ENCODE peak calls at places on chromosomes 6 and 20, in nine cellular contexts. One of them, this sample, is unnamed.

GRCh38 chr6:148969679-148970078 is 222.8 kb downstream of the UST start:
- DNase-seq in left colon: peak
- DNase-seq in Kasumi-1: no peak
- DNase-seq in HFFc6: no peak
- DNase-seq in NCI-H1048: no peak
- DNase-seq in AG20443: no peak
- DNase-seq in activated T-helper 1 cell treated with Interleukin-2 at 50 U/mL for 16 hours: no peak
- DNase-seq in breast epithelium: no peak
- DNase-seq in nephron progenitor cell: peak
- DNase-seq in this sample: peak

GRCh38 chr20:63701051-63701328 is 4.5 kb downstream of the TNFRSF6B start:
- DNase-seq in HFFc6: no peak
- DNase-seq in AG20443: no peak
- DNase-seq in Kasumi-1: no peak
- DNase-seq in NCI-H1048: no peak
- DNase-seq in left colon: no peak
- DNase-seq in nephron progenitor cell: no peak
- DNase-seq in activated T-helper 1 cell treated with Interleukin-2 at 50 U/mL for 16 hours: no peak
- DNase-seq in breast epithelium: no peak
- DNase-seq in this sample: no peak

GRCh38 chr20:34112600-34113061 is 588 bp upstream of the EIF2S2 start:
- DNase-seq in activated T-helper 1 cell treated with Interleukin-2 at 50 U/mL for 16 hours: no peak
- DNase-seq in breast epithelium: peak
- DNase-seq in Kasumi-1: peak
- DNase-seq in HFFc6: no peak
- DNase-seq in AG20443: peak
- DNase-seq in NCI-H1048: no peak
- DNase-seq in left colon: peak
- DNase-seq in nephron progenitor cell: peak
- DNase-seq in this sample: no peak

GRCh38 chr6:98467091-98467490 is 367.3 kb upstream of the POU3F2 start:
- DNase-seq in activated T-helper 1 cell treated with Interleukin-2 at 50 U/mL for 16 hours: no peak
- DNase-seq in NCI-H1048: no peak
- DNase-seq in breast epithelium: no peak
- DNase-seq in AG20443: no peak
- DNase-seq in left colon: no peak
- DNase-seq in HFFc6: no peak
- DNase-seq in nephron progenitor cell: no peak
- DNase-seq in Kasumi-1: no peak
- DNase-seq in this sample: no peak

GRCh38 chr6:86963352-86963751 is 26.0 kb downstream of the HTR1E start:
- DNase-seq in breast epithelium: no peak
- DNase-seq in left colon: no peak
- DNase-seq in Kasumi-1: no peak
- DNase-seq in NCI-H1048: no peak
- DNase-seq in AG20443: no peak
- DNase-seq in HFFc6: no peak
- DNase-seq in activated T-helper 1 cell treated with Interleukin-2 at 50 U/mL for 16 hours: no peak
- DNase-seq in nephron progenitor cell: no peak
- DNase-seq in this sample: no peak

GRCh38 chr6:69974193-69974592 is 107.8 kb downstream of the COL19A1 start:
- DNase-seq in Kasumi-1: no peak
- DNase-seq in activated T-helper 1 cell treated with Interleukin-2 at 50 U/mL for 16 hours: no peak
- DNase-seq in NCI-H1048: no peak
- DNase-seq in nephron progenitor cell: no peak
- DNase-seq in AG20443: no peak
- DNase-seq in breast epithelium: no peak
- DNase-seq in HFFc6: no peak
- DNase-seq in left colon: no peak
- DNase-seq in this sample: no peak

GRCh38 chr6:108476381-108476780 is 84.3 kb upstream of the FOXO3 start:
- DNase-seq in left colon: no peak
- DNase-seq in nephron progenitor cell: no peak
- DNase-seq in HFFc6: no peak
- DNase-seq in activated T-helper 1 cell treated with Interleukin-2 at 50 U/mL for 16 hours: no peak
- DNase-seq in NCI-H1048: no peak
- DNase-seq in Kasumi-1: no peak
- DNase-seq in breast epithelium: no peak
- DNase-seq in AG20443: no peak
- DNase-seq in this sample: no peak

GRCh38 chr6:132063738-132064137 is 112.6 kb upstream of the CCN2 start:
- DNase-seq in AG20443: peak
- DNase-seq in NCI-H1048: no peak
- DNase-seq in HFFc6: peak
- DNase-seq in left colon: no peak
- DNase-seq in breast epithelium: no peak
- DNase-seq in Kasumi-1: no peak
- DNase-seq in nephron progenitor cell: no peak
- DNase-seq in activated T-helper 1 cell treated with Interleukin-2 at 50 U/mL for 16 hours: no peak
- DNase-seq in this sample: peak

GRCh38 chr6:162698004-162698403 is 29.6 kb downstream of the PRKN start:
- DNase-seq in NCI-H1048: no peak
- DNase-seq in nephron progenitor cell: no peak
- DNase-seq in Kasumi-1: no peak
- DNase-seq in left colon: no peak
- DNase-seq in HFFc6: no peak
- DNase-seq in breast epithelium: no peak
- DNase-seq in AG20443: no peak
- DNase-seq in activated T-helper 1 cell treated with Interleukin-2 at 50 U/mL for 16 hours: no peak
- DNase-seq in this sample: no peak

GRCh38 chr6:157893238-157893637 is 70.2 kb downstream of the SNX9 start:
- DNase-seq in left colon: no peak
- DNase-seq in HFFc6: no peak
- DNase-seq in NCI-H1048: no peak
- DNase-seq in nephron progenitor cell: no peak
- DNase-seq in AG20443: no peak
- DNase-seq in breast epithelium: no peak
- DNase-seq in Kasumi-1: no peak
- DNase-seq in activated T-helper 1 cell treated with Interleukin-2 at 50 U/mL for 16 hours: no peak
- DNase-seq in this sample: no peak

GRCh38 chr6:167547751-167548150 is 222.9 kb downstream of the TTLL2 start:
- DNase-seq in NCI-H1048: no peak
- DNase-seq in Kasumi-1: no peak
- DNase-seq in nephron progenitor cell: no peak
- DNase-seq in left colon: no peak
- DNase-seq in breast epithelium: no peak
- DNase-seq in activated T-helper 1 cell treated with Interleukin-2 at 50 U/mL for 16 hours: no peak
- DNase-seq in HFFc6: no peak
- DNase-seq in AG20443: no peak
- DNase-seq in this sample: no peak

GRCh38 chr20:40991181-40991889 is 37.3 kb upstream of the TOP1 start:
- DNase-seq in Kasumi-1: peak
- DNase-seq in breast epithelium: no peak
- DNase-seq in nephron progenitor cell: no peak
- DNase-seq in activated T-helper 1 cell treated with Interleukin-2 at 50 U/mL for 16 hours: no peak
- DNase-seq in NCI-H1048: no peak
- DNase-seq in AG20443: no peak
- DNase-seq in left colon: peak
- DNase-seq in HFFc6: no peak
- DNase-seq in this sample: no peak

GRCh38 chr6:87918461-87918941 is 129.1 kb upstream of the SPACA1 start:
- DNase-seq in NCI-H1048: no peak
- DNase-seq in left colon: no peak
- DNase-seq in activated T-helper 1 cell treated with Interleukin-2 at 50 U/mL for 16 hours: no peak
- DNase-seq in HFFc6: no peak
- DNase-seq in breast epithelium: no peak
- DNase-seq in Kasumi-1: no peak
- DNase-seq in AG20443: no peak
- DNase-seq in nephron progenitor cell: no peak
- DNase-seq in this sample: no peak

GRCh38 chr6:39496951-39497350 is 174.4 kb upstream of the KCNK16 start:
- DNase-seq in AG20443: peak
- DNase-seq in HFFc6: no peak
- DNase-seq in breast epithelium: no peak
- DNase-seq in left colon: peak
- DNase-seq in nephron progenitor cell: no peak
- DNase-seq in NCI-H1048: no peak
- DNase-seq in Kasumi-1: no peak
- DNase-seq in activated T-helper 1 cell treated with Interleukin-2 at 50 U/mL for 16 hours: no peak
- DNase-seq in this sample: peak

GRCh38 chr6:41548841-41549642 is 2.9 kb downstream of the FOXP4 start:
- DNase-seq in nephron progenitor cell: no peak
- DNase-seq in AG20443: no peak
- DNase-seq in activated T-helper 1 cell treated with Interleukin-2 at 50 U/mL for 16 hours: no peak
- DNase-seq in Kasumi-1: no peak
- DNase-seq in HFFc6: no peak
- DNase-seq in breast epithelium: no peak
- DNase-seq in left colon: no peak
- DNase-seq in NCI-H1048: no peak
- DNase-seq in this sample: no peak

GRCh38 chr20:33423141-33423834 is 20.3 kb downstream of the SNTA1 start:
- DNase-seq in nephron progenitor cell: no peak
- DNase-seq in Kasumi-1: no peak
- DNase-seq in AG20443: peak
- DNase-seq in HFFc6: peak
- DNase-seq in activated T-helper 1 cell treated with Interleukin-2 at 50 U/mL for 16 hours: no peak
- DNase-seq in breast epithelium: no peak
- DNase-seq in left colon: peak
- DNase-seq in NCI-H1048: no peak
- DNase-seq in this sample: no peak

GRCh38 chr20:39960522-39961420 is 728.3 kb downstream of the MAFB start:
- DNase-seq in Kasumi-1: no peak
- DNase-seq in left colon: no peak
- DNase-seq in breast epithelium: peak
- DNase-seq in HFFc6: no peak
- DNase-seq in AG20443: peak
- DNase-seq in nephron progenitor cell: no peak
- DNase-seq in activated T-helper 1 cell treated with Interleukin-2 at 50 U/mL for 16 hours: no peak
- DNase-seq in NCI-H1048: no peak
- DNase-seq in this sample: no peak

GRCh38 chr6:151229401-151230276 is 10.1 kb upstream of the AKAP12 start:
- DNase-seq in AG20443: no peak
- DNase-seq in activated T-helper 1 cell treated with Interleukin-2 at 50 U/mL for 16 hours: no peak
- DNase-seq in breast epithelium: no peak
- DNase-seq in Kasumi-1: no peak
- DNase-seq in nephron progenitor cell: no peak
- DNase-seq in NCI-H1048: no peak
- DNase-seq in HFFc6: no peak
- DNase-seq in left colon: no peak
- DNase-seq in this sample: no peak